ENCODE peak calls at places on chromosome 22, in four cellular contexts. L is osteoblast, P is HFF-Myc, C is AG09309. D is an unnamed sample.

GRCh38 chr22:46267431-46268279 is at the start of gene TTC38:
- DNase-seq in L (peak; percentile 100), C (peak; percentile 13), P (no peak), D (no peak)

GRCh38 chr22:46432164-46433068 is 96.9 kb downstream of the TRMU start:
- DNase-seq in P (no peak), C (no peak), L (no peak), D (no peak)

GRCh38 chr22:23790819-23791736 is 4.3 kb downstream of the SMARCB1 start:
- DNase-seq in P (peak; percentile 94), C (peak; percentile 90), L (peak; percentile 81), D (no peak)

GRCh38 chr22:46936378-46936916 is 174.0 kb downstream of the TBC1D22A start:
- DNase-seq in C (no peak), P (no peak), L (no peak), D (peak; percentile 59)

GRCh38 chr22:19527861-19528417 is 3.7 kb upstream of the CLDN5 start:
- DNase-seq in L (peak; percentile 97), P (no peak), C (peak; percentile 4), D (no peak)

GRCh38 chr22:46004105-46004866 is 27.3 kb upstream of the WNT7B start:
- DNase-seq in P (no peak), C (no peak), L (peak; percentile 84), D (no peak)

GRCh38 chr22:47127441-47127871 is 365.0 kb downstream of the TBC1D22A start:
- DNase-seq in L (peak; percentile 79), C (no peak), P (no peak), D (no peak)

GRCh38 chr22:31160328-31160978 is 471 bp downstream of the RNF185 start:
- DNase-seq in C (no peak), L (peak; percentile 86), P (no peak), D (no peak)

GRCh38 chr22:17767236-17768065 is 6.8 kb downstream of the BID start:
- DNase-seq in P (no peak), L (peak; percentile 68), C (no peak), D (no peak)

GRCh38 chr22:32811788-32812187 is 10.3 kb downstream of the TIMP3 start:
- DNase-seq in L (no peak), C (no peak), P (no peak), D (no peak)

GRCh38 chr22:25282346-25282670 is 62.9 kb downstream of the CRYBB2 start:
- DNase-seq in L (peak; percentile 64), C (no peak), P (no peak), D (no peak)
- H3K4me3 ChIP-seq in L (no peak overlapping the region), C (no peak overlapping the region), P (no peak overlapping the region), D (no peak overlapping the region)

DNA sequence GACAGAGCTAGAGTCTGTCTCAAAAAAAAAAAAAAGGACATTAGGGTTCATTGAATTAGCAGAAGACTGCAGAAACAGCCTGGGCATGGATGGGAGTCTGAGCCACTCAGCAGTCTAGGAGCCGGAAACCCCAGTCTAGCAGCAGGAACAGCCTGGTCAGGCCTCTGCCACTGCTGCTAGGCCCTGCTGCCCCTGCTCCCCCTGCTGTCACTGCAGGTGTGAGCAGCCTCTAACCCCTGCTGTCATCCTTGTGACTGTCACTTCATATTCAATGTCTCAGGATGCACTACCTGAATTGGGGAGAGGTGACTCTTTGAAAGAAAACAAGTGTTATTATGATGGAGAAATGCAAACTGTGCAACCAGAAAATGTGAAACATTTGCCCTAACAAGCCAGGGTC is 7.0 kb upstream of the DDX17 start:
- DNase-seq in L (no peak), P (no peak), C (no peak), D (no peak)
- TF ChIP-seq CTCF in L (no peak), P (no peak), C (peak; percentile 8), D (no peak)

GRCh38 chr22:28171135-28171534 is 252.1 kb upstream of the PITPNB start:
- DNase-seq in P (no peak), L (no peak), C (no peak), D (peak; percentile 41)

GRCh38 chr22:28172948-28173360 is 253.9 kb upstream of the PITPNB start:
- DNase-seq in C (no peak), L (no peak), P (no peak), D (no peak)

GRCh38 chr22:28174509-28174908 is 255.5 kb upstream of the PITPNB start:
- DNase-seq in P (no peak), C (no peak), L (no peak), D (no peak)

GRCh38 chr22:28175730-28176492 is 256.9 kb upstream of the PITPNB start:
- DNase-seq in P (no peak), C (no peak), L (peak; percentile 65), D (no peak)

DNA sequence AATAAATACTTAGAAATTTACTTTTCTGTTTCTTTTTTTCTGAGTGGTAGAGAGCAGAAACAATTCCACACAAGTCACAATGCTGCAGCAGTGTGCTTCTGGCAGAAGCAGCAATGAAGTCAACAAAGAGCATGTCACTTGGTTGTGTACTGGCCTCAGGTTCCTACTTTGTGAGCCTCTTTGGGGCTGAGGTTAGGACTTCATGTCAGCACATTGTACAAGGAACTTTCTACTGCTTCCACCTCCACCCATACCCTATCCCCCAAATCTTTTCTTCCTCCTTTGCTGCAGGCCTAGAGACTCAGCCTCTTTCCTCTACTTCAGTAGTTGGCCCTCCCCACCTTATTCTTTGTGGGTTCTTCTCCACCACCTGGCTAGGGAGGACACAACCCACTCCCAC is 252.7 kb upstream of the PITPNB start:
- DNase-seq in P (no peak), C (no peak), L (no peak), D (no peak)
- H3K4me3 ChIP-seq in P (no peak overlapping the region), C (no peak overlapping the region), L (no peak overlapping the region), D (no peak overlapping the region)

GRCh38 chr22:21984793-21985192 is 2.2 kb upstream of the TOP3B start:
- DNase-seq in P (no peak), L (peak; percentile 80), C (no peak), D (no peak)
- TF ChIP-seq CTCF in P (peak; percentile 59), L (peak; percentile 48), C (peak; percentile 33), D (peak; percentile 46)

DNA sequence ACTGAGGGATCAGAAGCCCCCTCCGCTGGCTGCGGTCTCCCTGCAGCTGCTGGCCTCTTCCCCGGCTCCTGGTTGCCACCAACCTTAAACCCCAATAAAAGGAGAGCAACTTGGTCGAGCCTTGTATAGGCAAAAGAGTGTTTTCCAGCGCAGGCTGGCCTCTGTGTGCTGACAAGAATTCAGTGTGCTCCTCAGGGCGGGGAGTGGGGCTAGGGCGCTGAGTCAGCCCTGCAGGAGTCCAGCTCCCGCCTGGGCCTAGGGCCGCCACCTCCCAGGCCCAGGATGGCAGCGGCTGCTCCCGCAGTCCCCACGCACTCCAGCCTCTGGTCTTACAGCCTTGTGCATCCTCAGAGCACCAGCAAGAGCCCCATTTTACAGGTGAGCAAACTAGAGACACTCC is at the start of gene SHISAL1:
- DNase-seq in C (no peak), P (no peak), L (peak; percentile 94), D (no peak)
- H3K4me3 ChIP-seq in C (no peak within 1 kb of the TSS), P (no peak within 1 kb of the TSS), L (peak within 1 kb of the TSS; percentile 44), D (no peak within 1 kb of the TSS)

DNA sequence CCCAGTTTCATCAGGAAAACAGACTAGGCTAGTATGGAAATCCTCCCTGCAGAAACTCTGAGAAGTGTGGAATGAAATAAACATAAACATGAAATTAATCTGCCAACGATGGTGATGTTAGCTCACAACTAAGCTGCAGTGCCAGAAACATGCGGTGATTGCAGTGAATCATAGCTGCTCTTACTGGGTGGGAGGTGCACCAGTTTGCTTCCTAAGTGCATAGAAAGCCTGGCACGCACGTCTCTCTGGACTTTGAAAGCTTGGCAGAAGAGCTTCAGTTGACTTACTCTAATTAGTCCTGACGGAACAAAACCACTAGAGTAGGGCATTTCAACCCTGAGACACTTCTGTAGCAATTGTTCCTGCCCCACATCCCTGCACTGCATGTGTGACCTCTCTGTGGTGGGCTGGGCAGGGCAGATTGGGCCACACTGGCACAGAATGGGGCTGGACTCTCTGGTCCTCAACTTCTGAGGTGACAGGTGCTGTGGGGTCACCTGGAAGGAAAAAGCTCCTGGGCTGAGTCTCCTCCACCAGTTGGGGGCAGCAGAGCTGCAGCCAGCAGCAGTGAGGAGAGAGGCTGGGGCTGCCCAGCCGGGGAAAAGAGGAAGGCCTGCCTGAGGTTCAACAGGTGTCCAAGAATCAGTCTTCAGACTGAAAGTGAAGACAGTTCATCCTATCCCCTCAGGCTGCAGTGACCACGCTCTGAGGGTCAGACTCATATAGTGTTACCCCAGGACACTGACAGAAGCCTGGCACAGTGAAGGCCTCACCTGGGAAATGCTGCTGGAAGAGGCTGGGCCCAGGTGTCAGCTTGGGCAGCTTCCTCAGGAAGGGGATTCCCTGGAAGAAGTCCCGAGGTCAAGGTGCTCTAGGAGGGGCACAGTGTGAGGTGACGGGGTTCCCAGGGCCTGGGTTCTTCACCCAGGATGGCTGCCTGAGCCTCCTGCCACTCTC is 40.5 kb downstream of the GGTLC2 start:
- DNase-seq in P (no peak), C (peak; percentile 0), L (no peak), D (peak; percentile 18)
- TF ChIP-seq CTCF in P (peak; percentile 44), C (no peak), L (peak; percentile 31), D (peak; percentile 77)

DNA sequence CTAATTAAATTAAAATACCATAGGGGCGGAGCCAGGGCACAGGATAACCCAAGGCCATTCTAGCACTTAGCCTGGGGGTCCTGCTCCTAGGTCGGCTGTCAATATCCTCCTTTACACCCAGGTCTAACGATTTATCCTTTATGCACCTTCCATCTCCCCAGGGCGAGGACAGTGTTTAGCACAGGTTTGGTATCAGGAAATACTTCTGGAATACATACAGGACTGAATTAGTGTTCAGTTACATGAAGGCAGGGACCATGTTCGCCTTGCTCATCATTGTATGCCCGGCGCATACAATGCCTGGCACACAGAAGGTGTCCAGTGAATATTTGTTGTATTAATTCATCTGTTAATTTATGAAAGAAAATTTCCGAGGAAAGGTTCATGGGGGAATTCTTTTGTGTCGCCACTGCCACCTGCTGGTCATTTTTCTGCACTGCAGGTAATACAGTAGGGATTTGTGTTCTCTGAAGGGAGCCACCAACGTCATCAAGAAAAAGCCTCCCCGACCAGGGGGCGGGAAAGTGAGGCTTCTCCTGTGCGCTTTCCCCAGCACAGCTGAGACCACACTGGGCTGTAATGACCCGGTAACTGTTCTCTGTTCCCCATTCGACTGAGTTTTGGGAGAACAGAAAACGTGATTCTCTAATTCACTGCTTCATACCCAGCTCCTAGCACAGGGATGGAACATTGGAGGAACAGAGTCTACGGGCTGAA is 68.7 kb upstream of the ASPHD2 start:
- DNase-seq in C (no peak), L (peak; percentile 61), P (peak; percentile 56), D (no peak)
- H3K4me3 ChIP-seq in C (no peak overlapping the region), L (peak overlapping the region; percentile 55), P (peak overlapping the region; percentile 21), D (peak overlapping the region; percentile 20)

GRCh38 chr22:48981671-48982070 is 846.0 kb downstream of the BRD1 start:
- DNase-seq in P (no peak), L (no peak), C (no peak), D (no peak)

GRCh38 chr22:48976556-48977535 is 850.8 kb downstream of the BRD1 start:
- DNase-seq in L (no peak), P (no peak), C (no peak), D (no peak)

GRCh38 chr22:48980409-48980808 is 847.3 kb downstream of the BRD1 start:
- DNase-seq in L (no peak), P (no peak), C (no peak), D (no peak)

GRCh38 chr22:48980918-48981317 is 846.8 kb downstream of the BRD1 start:
- DNase-seq in P (no peak), C (no peak), L (no peak), D (no peak)

DNA sequence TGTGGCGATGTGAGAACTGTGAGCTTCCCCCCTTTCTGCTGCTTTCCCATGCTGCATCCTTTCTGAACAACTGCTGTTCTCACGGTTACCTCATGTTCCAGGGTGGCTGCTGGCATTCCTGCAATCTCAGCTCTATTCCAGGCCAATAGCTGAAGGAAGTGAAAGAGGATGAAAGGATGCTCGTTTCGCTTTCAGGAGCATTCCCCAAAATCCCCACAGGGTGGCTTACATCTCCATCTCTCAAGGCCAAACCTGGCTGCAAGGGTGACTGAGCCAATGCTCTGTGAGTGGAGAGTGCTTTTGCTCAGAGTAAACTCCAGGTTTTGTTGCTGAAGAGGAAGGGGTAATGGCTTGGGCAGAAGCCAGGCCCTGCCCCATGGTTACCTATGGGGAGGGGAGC is 848.2 kb downstream of the BRD1 start:
- DNase-seq in C (no peak), L (no peak), P (no peak), D (no peak)
- TF ChIP-seq CTCF in C (no peak), L (no peak), P (no peak), D (peak; percentile 14)

GRCh38 chr22:39078329-39078728 is 1.3 kb downstream of the APOBEC3G start:
- DNase-seq in L (no peak), C (no peak), P (no peak), D (no peak)
- H3K4me3 ChIP-seq in L (no peak overlapping the region), C (no peak overlapping the region), P (no peak overlapping the region), D (no peak overlapping the region)

D was measured in epithelial cell of proximal tubule.